ENCODE peak calls at places on chromosome 19, in six cellular contexts. V is caudate nucleus; X is NCI-H774; I is stimulated activated CD8-positive, alpha-beta memory T cell treated with anti-CD3 and anti-CD28 coated beads, Interleukin-2, amount 100 ng/mL, for 48 hours; B is substantia nigra; R is NCI-H1105 treated with DMSO at 0.1 percent for 48 hours. C is an unnamed sample.

GRCh38 chr19:11673608-11674041 is 65.1 kb downstream of the ZNF823 start:
- DNase-seq in V (peak), X (no peak), I (no peak), B (peak), R (no peak), C (peak)

GRCh38 chr19:47075179-47075811 is 26.9 kb upstream of the TMEM160 start:
- DNase-seq in V (no peak), X (no peak), I (no peak), B (no peak), R (no peak), C (no peak)

GRCh38 chr19:41564515-41565383 is 11.2 kb upstream of the CEACAM21 start:
- DNase-seq in V (no peak), X (no peak), I (no peak), B (no peak), R (no peak), C (peak)

GRCh38 chr19:52270266-52270885 is 989 bp downstream of the ZNF766 start:
- DNase-seq in V (no peak), X (no peak), I (no peak), B (no peak), R (no peak), C (peak)

GRCh38 chr19:18279516-18280246 is 1.7 kb downstream of the JUND start:
- DNase-seq in V (peak), X (peak), I (peak), B (peak), R (peak), C (peak)

GRCh38 chr19:15123900-15124299 is 16.7 kb downstream of the SYDE1 start:
- DNase-seq in V (peak), X (no peak), I (no peak), B (peak), R (peak), C (no peak)

GRCh38 chr19:42143341-42144234 is 11.3 kb upstream of the POU2F2 start:
- DNase-seq in V (no peak), X (no peak), I (no peak), B (no peak), R (no peak), C (no peak)

GRCh38 chr19:49767380-49767779 is 579 bp downstream of the AP2A1 start:
- DNase-seq in V (no peak), X (no peak), I (no peak), B (no peak), R (no peak), C (no peak)

GRCh38 chr19:35712910-35713845 is 4.6 kb upstream of the KMT2B start:
- DNase-seq in V (no peak), X (no peak), I (peak), B (no peak), R (no peak), C (peak)